ENCODE peak calls at places on chromosomes 12 and 14, in ten cellular contexts. Q, L, M, W, G, R, T, F, Z and O are unnamed samples.

GRCh38 chr12:85708775-85709174 is 127.4 kb downstream of the RASSF9 start:
- DNase-seq in M (no peak), W (no peak), F (no peak), G (no peak), T (no peak), L (no peak), Z (no peak), R (no peak), Q (no peak), O (no peak)

GRCh38 chr12:49983892-49984291 is 11.1 kb downstream of the AQP6 start:
- DNase-seq in M (no peak), Q (no peak), T (no peak), R (peak; percentile 92), W (no peak), F (no peak), G (peak; percentile 81), Z (no peak), L (no peak), O (peak; percentile 82)

GRCh38 chr12:9590441-9590840 is 17.3 kb downstream of the KLRB1 start:
- DNase-seq in Z (no peak), T (no peak), Q (no peak), F (peak; percentile 20), R (no peak), L (no peak), W (no peak), M (no peak), G (no peak), O (no peak)

GRCh38 chr12:73867147-73867546 is 670.5 kb upstream of the ATXN7L3B start:
- DNase-seq in W (no peak), R (no peak), Z (no peak), F (no peak), Q (no peak), M (no peak), L (no peak), T (no peak), G (no peak), O (peak; percentile 3)

GRCh38 chr14:51293149-51293925 is 53.3 kb downstream of the TMX1 start:
- DNase-seq in W (no peak), Q (no peak), F (no peak), T (peak; percentile 54), L (no peak), M (no peak), Z (no peak), R (no peak), G (peak; percentile 47), O (peak; percentile 33)

GRCh38 chr14:71365305-71365865 is 458.1 kb downstream of the PCNX1 start:
- DNase-seq in L (no peak), F (no peak), Z (no peak), M (no peak), Q (no peak), W (no peak), R (no peak), G (peak; percentile 26), T (no peak), O (no peak)

GRCh38 chr14:89134640-89135039 is 282.4 kb downstream of the FOXN3 start:
- DNase-seq in G (no peak), R (no peak), Z (no peak), Q (no peak), T (no peak), W (no peak), F (no peak), L (no peak), M (no peak), O (no peak)

GRCh38 chr14:100201701-100202100 is 37.2 kb upstream of the YY1 start:
- DNase-seq in G (no peak), T (no peak), L (no peak), Q (no peak), Z (no peak), F (peak; percentile 46), R (no peak), W (no peak), M (no peak), O (no peak)

GRCh38 chr12:56880416-56881035 is 53.7 kb downstream of the SDR9C7 start:
- DNase-seq in T (no peak), F (no peak), G (no peak), L (no peak), Z (no peak), W (no peak), R (no peak), M (no peak), Q (no peak), O (no peak)

GRCh38 chr12:127893875-127894635 is 372.9 kb upstream of the TMEM132C start:
- DNase-seq in Z (no peak), F (no peak), M (no peak), W (no peak), Q (no peak), R (peak; percentile 11), T (no peak), L (no peak), G (no peak), O (peak; percentile 28)

GRCh38 chr14:23052182-23052623 is 5.1 kb downstream of the CDH24 start:
- DNase-seq in M (peak; percentile 53), R (peak; percentile 44), T (no peak), F (peak; percentile 65), Z (peak; percentile 66), Q (no peak), L (no peak), W (no peak), G (no peak), O (no peak)

GRCh38 chr14:90624732-90625444 is 191.3 kb downstream of the TTC7B start:
- DNase-seq in F (peak; percentile 53), Q (no peak), L (no peak), W (no peak), T (no peak), R (no peak), M (no peak), G (no peak), Z (no peak), O (no peak)

GRCh38 chr14:94129758-94130414 is 482 bp upstream of the IFI27L2 start:
- DNase-seq in M (no peak), T (peak; percentile 51), Z (no peak), W (no peak), F (no peak), L (no peak), R (peak; percentile 66), Q (no peak), G (peak; percentile 35), O (peak; percentile 35)

GRCh38 chr12:113093409-113094101 is 37.0 kb downstream of the DTX1 start:
- DNase-seq in M (no peak), W (no peak), F (no peak), G (no peak), Z (no peak), R (no peak), L (no peak), Q (no peak), T (no peak), O (no peak)

GRCh38 chr12:113091506-113091905 is 35.0 kb downstream of the DTX1 start:
- DNase-seq in W (no peak), Q (no peak), M (no peak), Z (no peak), F (no peak), G (no peak), R (no peak), T (no peak), L (no peak), O (no peak)

GRCh38 chr12:113090740-113091139 is 34.2 kb downstream of the DTX1 start:
- DNase-seq in Z (no peak), T (no peak), L (no peak), F (no peak), M (peak; percentile 66), G (no peak), W (peak; percentile 83), Q (no peak), R (no peak), O (no peak)

GRCh38 chr12:113094738-113095137 is 38.2 kb downstream of the DTX1 start:
- DNase-seq in M (no peak), Z (no peak), G (no peak), T (no peak), L (no peak), R (no peak), W (no peak), Q (no peak), F (no peak), O (no peak)

GRCh38 chr12:113092478-113093408 is 36.2 kb downstream of the DTX1 start:
- DNase-seq in L (peak; percentile 73), M (no peak), R (no peak), Q (no peak), T (no peak), Z (no peak), F (no peak), W (peak; percentile 90), G (no peak), O (no peak)
- TF ChIP-seq CTCF in L (no peak), M (no peak), R (no peak), Q (no peak), T (no peak), Z (no peak), F (peak; percentile 38), W (peak; percentile 27), G (no peak), O (peak; percentile 37)

DNA sequence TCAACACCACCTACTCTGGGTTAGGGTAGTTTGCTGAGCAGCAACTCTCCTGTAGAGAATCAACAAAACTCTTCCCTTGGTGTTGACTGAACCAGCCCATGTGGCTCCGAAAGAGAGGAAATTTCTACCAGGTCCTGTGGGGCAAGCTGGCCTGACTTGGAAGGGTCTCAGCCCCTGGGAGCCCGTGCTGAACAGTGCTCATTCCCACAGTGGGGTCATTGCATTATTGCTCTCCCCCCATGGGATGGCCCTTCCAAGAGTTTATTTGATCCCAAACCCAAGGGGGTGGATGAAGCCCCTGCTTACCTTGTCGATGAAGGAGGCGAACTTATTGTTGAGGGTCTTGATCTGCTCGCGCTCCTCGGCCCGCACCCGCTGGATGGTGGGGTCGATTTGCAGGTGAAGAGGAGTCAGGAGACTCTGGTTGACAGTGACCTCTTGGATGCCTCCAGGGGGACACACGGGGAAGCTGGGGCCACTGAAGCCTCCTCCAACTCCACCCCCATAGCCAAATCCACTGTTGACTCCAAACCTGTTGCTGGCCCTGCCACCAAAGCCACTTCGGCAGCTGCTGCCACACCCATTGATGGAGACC is 573 bp downstream of the KRT75 start:
- DNase-seq in G (no peak), R (no peak), Z (peak; percentile 42), M (no peak), T (no peak), Q (no peak), L (no peak), W (no peak), F (no peak), O (no peak)
- H3K27me3 ChIP-seq in G (peaks cover 23% of the 10 kb centered on the region), R (peaks cover 40% of the 10 kb centered on the region), Z (no peaks in the 10 kb centered on the region), M (no peaks in the 10 kb centered on the region), T (no peaks in the 10 kb centered on the region), Q (peaks cover 39% of the 10 kb centered on the region), L (no peaks in the 10 kb centered on the region), W (peaks cover 52% of the 10 kb centered on the region), F (peaks cover 4% of the 10 kb centered on the region), O (peaks cover 4% of the 10 kb centered on the region)

DNA sequence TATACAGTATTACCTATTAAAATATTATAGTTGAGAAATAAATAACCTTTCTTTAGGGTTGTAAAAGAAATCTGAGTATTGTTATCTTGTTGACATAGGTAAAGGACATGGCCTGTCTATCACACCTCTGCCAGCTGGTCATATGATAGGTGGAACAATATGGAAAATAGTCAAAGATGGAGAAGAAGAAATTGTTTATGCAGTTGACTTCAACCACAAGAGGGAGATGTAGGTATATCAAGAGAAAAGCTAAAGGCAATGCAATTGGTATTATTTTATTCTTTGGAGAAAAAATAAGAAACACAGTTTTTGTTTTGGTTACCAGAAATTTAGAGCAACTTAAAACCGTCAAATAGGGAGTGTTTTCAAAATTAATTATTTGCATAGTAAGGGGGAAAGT is 13.5 kb downstream of the CPSF2 start:
- DNase-seq in R (peak; percentile 26), W (no peak), T (no peak), M (no peak), Z (no peak), G (peak; percentile 14), L (no peak), Q (no peak), F (peak; percentile 31), O (no peak)
- TF ChIP-seq CTCF in R (peak; percentile 57), W (peak; percentile 21), T (no peak), M (peak; percentile 57), Z (peak; percentile 75), G (peak; percentile 58), L (peak; percentile 49), Q (no peak), F (no peak), O (peak; percentile 44)

GRCh38 chr12:13044002-13044858 is at the start of gene FAM234B:
- DNase-seq in L (peak; percentile 79), M (peak; percentile 77), Q (no peak), Z (no peak), T (peak; percentile 84), R (peak; percentile 86), W (peak; percentile 94), G (peak; percentile 44), F (peak; percentile 40), O (peak; percentile 40)
- H3K27me3 ChIP-seq in L (peaks cover 60% of the 10 kb centered on the region), M (no peaks in the 10 kb centered on the region), Q (no peaks in the 10 kb centered on the region), Z (no peaks in the 10 kb centered on the region), T (no peaks in the 10 kb centered on the region), R (no peaks in the 10 kb centered on the region), W (no peaks in the 10 kb centered on the region), G (peaks cover 3% of the 10 kb centered on the region), F (peaks cover 2% of the 10 kb centered on the region), O (no peaks in the 10 kb centered on the region)